ENCODE peak calls at places on chromosomes 3 and 15, in six cellular contexts. S, I, B, L, C and V are unnamed samples.

GRCh38 chr3:177220136-177220974 is 23.1 kb upstream of the TBL1XR1 start:
- DNase-seq in I (no peak), L (no peak), B (no peak), C (no peak), S (no peak), V (no peak)

GRCh38 chr3:183310936-183311335 is 57.9 kb downstream of the B3GNT5 start:
- DNase-seq in C (no peak), B (no peak), L (no peak), S (no peak), I (no peak), V (no peak)

GRCh38 chr3:4416961-4417360 is 50.1 kb downstream of the SUMF1 start:
- DNase-seq in S (peak), L (no peak), C (no peak), B (no peak), I (peak), V (no peak)

GRCh38 chr3:104044002-104044401 is 1322.7 kb upstream of the ALCAM start:
- DNase-seq in S (no peak), B (no peak), C (no peak), I (no peak), L (no peak), V (no peak)

GRCh38 chr3:35183915-35184675 is 455.2 kb upstream of the ARPP21 start:
- DNase-seq in S (no peak), I (no peak), L (no peak), B (no peak), C (no peak), V (no peak)

GRCh38 chr3:196016485-196016884 is 65.4 kb downstream of the TFRC start:
- DNase-seq in I (no peak), C (no peak), B (no peak), S (no peak), L (no peak), V (no peak)

GRCh38 chr3:188021502-188022040 is 132.4 kb upstream of the LPP start:
- DNase-seq in C (no peak), L (no peak), B (no peak), S (no peak), I (no peak), V (no peak)

GRCh38 chr15:60130398-60130797 is 126.3 kb downstream of the FOXB1 start:
- DNase-seq in S (no peak), B (no peak), L (no peak), I (no peak), C (no peak), V (no peak)

GRCh38 chr3:132318451-132318850 is 1.2 kb downstream of the ACP3 start:
- DNase-seq in C (no peak), L (no peak), I (no peak), S (no peak), B (no peak), V (no peak)

DNA sequence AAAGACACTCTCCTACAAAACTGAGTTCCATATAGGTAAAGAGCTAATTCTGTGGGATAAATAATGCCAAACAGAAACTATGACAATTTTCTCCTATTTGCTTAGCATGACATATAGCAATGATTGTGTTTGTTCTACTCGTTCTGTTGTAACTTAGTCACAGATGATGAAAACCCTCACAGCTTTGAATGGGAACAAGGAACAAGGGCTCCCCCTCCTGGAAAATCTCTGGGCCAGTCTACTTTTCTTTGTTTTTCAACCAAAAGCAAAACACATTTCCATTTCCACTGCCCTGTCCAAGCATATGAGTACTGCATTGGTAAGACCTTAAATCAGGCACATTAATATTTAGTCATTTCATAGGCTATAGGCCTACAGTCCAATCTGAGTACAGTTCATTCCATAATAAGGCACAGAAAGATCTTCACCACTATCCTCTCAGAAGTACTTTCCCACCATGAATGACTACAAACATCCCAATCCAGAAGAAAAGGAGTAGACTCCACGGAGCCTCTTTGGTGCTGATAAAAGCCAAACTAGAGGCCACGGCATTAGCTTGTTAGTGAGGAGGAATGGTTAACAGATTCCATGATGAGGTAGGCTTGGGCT is 67.1 kb downstream of the ATP8B4 start:
- DNase-seq in C (peak), S (peak), B (no peak), I (peak), L (peak), V (no peak)
- TF ChIP-seq CTCF in C (peak), S (peak), B (peak), I (peak), L (peak), V (peak)

GRCh38 chr3:197714251-197714650 is 22.5 kb downstream of the RUBCN start:
- DNase-seq in I (no peak), S (no peak), B (no peak), C (no peak), L (no peak), V (no peak)

GRCh38 chr3:197706658-197707057 is 30.0 kb downstream of the RUBCN start:
- DNase-seq in L (no peak), B (no peak), C (no peak), I (no peak), S (no peak), V (no peak)

GRCh38 chr3:197709135-197709534 is 27.6 kb downstream of the RUBCN start:
- DNase-seq in S (no peak), B (peak), C (no peak), I (no peak), L (no peak), V (no peak)

GRCh38 chr3:197713477-197713822 is 23.3 kb downstream of the RUBCN start:
- DNase-seq in C (no peak), B (no peak), L (no peak), I (no peak), S (no peak), V (no peak)

GRCh38 chr3:197711973-197712707 is 24.6 kb downstream of the RUBCN start:
- DNase-seq in C (peak), I (peak), L (peak), S (peak), B (peak), V (peak)
- TF ChIP-seq EP300 in C (no peak), I (no peak), L (peak), S (no peak), B (peak), V (peak)

DNA sequence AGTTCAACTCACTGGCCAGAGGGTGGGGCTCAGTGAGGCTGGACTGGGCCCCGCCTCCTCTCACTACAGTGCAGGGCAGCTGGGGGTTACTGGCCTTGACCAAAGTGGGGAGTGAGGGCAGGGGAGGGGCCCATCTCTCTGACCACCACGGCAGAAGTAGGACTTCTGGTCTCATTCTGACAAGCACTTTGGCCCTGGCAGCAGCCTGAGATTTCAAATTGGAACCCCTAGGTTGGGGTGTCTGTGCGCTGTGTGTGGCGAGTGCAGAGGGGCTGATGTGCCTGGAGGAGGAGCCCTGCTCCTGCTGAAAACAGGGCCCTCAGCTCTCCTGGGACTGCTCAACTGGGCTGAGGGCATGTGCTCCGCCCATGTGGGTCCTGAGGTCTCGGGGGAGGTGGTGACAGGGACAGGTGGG is 60.3 kb upstream of the RPL32 start:
- DNase-seq in C (no peak), I (no peak), L (no peak), B (no peak), S (no peak), V (no peak)
- TF ChIP-seq CTCF in C (no peak), I (no peak), L (no peak), B (peak), S (no peak), V (no peak)

GRCh38 chr3:169573129-169573528 is 90.4 kb downstream of the MECOM start:
- DNase-seq in B (no peak), S (no peak), I (peak), C (no peak), L (no peak), V (no peak)
- TF ChIP-seq EP300 in B (no peak), S (no peak), I (no peak), C (no peak), L (no peak), V (no peak)

GRCh38 chr3:37833790-37834189 is 27.9 kb upstream of the CTDSPL start:
- DNase-seq in C (no peak), S (peak), L (no peak), I (peak), B (no peak), V (no peak)
- TF ChIP-seq CTCF in C (no peak), S (peak), L (no peak), I (no peak), B (peak), V (no peak)

GRCh38 chr3:15102256-15102655 is 3.3 kb upstream of the RBSN start:
- DNase-seq in C (no peak), I (no peak), B (no peak), L (peak), S (no peak), V (peak)
- TF ChIP-seq EP300 in C (no peak), I (no peak), B (no peak), L (peak), S (no peak), V (peak)

GRCh38 chr3:153210116-153210515 is 48.1 kb downstream of the RAP2B start:
- DNase-seq in I (no peak), L (no peak), B (no peak), S (no peak), C (no peak), V (no peak)
- TF ChIP-seq CTCF in I (peak), L (no peak), B (no peak), S (no peak), C (no peak), V (no peak)